ENCODE peak calls at places on chromosomes 16 and 17, in five cellular contexts. J is aorta; H is prostate gland; U is mammary epithelial cell; B is CD4-positive, alpha-beta memory T cell. V is an unnamed sample.

GRCh38 chr16:81639348-81639747 is 139.7 kb upstream of the PLCG2 start:
- DNase-seq in H (no peak), U (no peak), B (no peak), J (no peak), V (no peak)

GRCh38 chr17:73304971-73305786 is 6.6 kb downstream of the CDC42EP4 start:
- DNase-seq in H (no peak), J (peak; percentile 85), B (no peak), U (peak; percentile 69), V (peak; percentile 68)

GRCh38 chr16:81610144-81610842 is 165.7 kb downstream of the CMIP start:
- DNase-seq in B (no peak), J (peak; percentile 91), H (peak; percentile 43), U (peak; percentile 52), V (no peak)

GRCh38 chr17:50765454-50766221 is 1.7 kb downstream of the ANKRD40CL start:
- DNase-seq in B (no peak), H (no peak), J (peak; percentile 57), U (no peak), V (no peak)

GRCh38 chr17:78176548-78177025 is 8.2 kb downstream of the SYNGR2 start:
- DNase-seq in H (peak; percentile 73), B (peak; percentile 72), U (peak; percentile 26), J (peak; percentile 85), V (peak; percentile 86)

GRCh38 chr16:4693956-4694663 is 748 bp downstream of the NUDT16L1 start:
- DNase-seq in H (no peak), U (peak; percentile 29), J (peak; percentile 44), B (peak; percentile 62), V (peak; percentile 70)

GRCh38 chr17:50406578-50406977 is 9.3 kb upstream of the LRRC59 start:
- DNase-seq in J (no peak), U (no peak), H (no peak), B (no peak), V (no peak)

GRCh38 chr17:40345161-40346034 is 19.1 kb downstream of the GJD3 start:
- DNase-seq in B (peak; percentile 29), H (peak; percentile 64), J (peak; percentile 83), U (peak; percentile 61), V (peak; percentile 97)

GRCh38 chr17:34979650-34980352 is 511 bp upstream of the LIG3 start:
- DNase-seq in B (no peak), H (no peak), J (no peak), U (no peak), V (peak; percentile 33)

GRCh38 chr16:2707368-2708289 is 12.4 kb downstream of the PRSS27 start:
- DNase-seq in U (no peak), J (no peak), H (no peak), B (no peak), V (no peak)

GRCh38 chr16:72637306-72637705 is 410.6 kb downstream of the ZFHX3 start:
- DNase-seq in H (no peak), U (peak; percentile 70), B (no peak), J (no peak), V (no peak)

GRCh38 chr17:72602517-72603345 is 481.9 kb downstream of the SOX9 start:
- DNase-seq in B (no peak), J (no peak), H (no peak), U (peak; percentile 87), V (peak; percentile 90)

GRCh38 chr17:4566785-4567184 is 6.4 kb upstream of the GGT6 start:
- DNase-seq in J (no peak), U (peak; percentile 45), B (no peak), H (peak; percentile 43), V (peak; percentile 94)

GRCh38 chr17:2724783-2725164 is 13.2 kb upstream of the CLUH start:
- DNase-seq in H (no peak), U (peak; percentile 46), B (peak; percentile 42), J (no peak), V (peak; percentile 88)

GRCh38 chr17:58337126-58337599 is 8.6 kb upstream of the TSPOAP1 start:
- DNase-seq in U (no peak), J (no peak), H (no peak), B (peak; percentile 50), V (peak; percentile 17)

GRCh38 chr17:18860161-18860972 is 2.4 kb downstream of the PRPSAP2 start:
- DNase-seq in U (no peak), J (no peak), H (no peak), B (no peak), V (no peak)

GRCh38 chr16:14373901-14374300 is 256.2 kb downstream of the PARN start:
- DNase-seq in U (no peak), J (no peak), B (no peak), H (no peak), V (no peak)

GRCh38 chr17:45965741-45966140 is 33.3 kb upstream of the STH start:
- DNase-seq in U (no peak), J (no peak), B (no peak), H (no peak), V (no peak)

GRCh38 chr17:66468241-66469087 is 166.1 kb downstream of the PRKCA start:
- DNase-seq in J (peak; percentile 61), U (peak; percentile 94), H (no peak), B (no peak), V (peak; percentile 40)

GRCh38 chr17:48613862-48614694 is 1.0 kb downstream of the HOXB8 start:
- DNase-seq in J (no peak), B (peak; percentile 40), U (no peak), H (no peak), V (peak; percentile 60)

GRCh38 chr17:50209472-50210248 is 8.2 kb upstream of the COL1A1 start:
- DNase-seq in J (peak; percentile 96), B (no peak), H (no peak), U (no peak), V (peak; percentile 80)

GRCh38 chr16:47475786-47476185 is 14.7 kb downstream of the PHKB start:
- DNase-seq in J (no peak), U (peak; percentile 26), H (no peak), B (no peak), V (no peak)
- H3K36me3 ChIP-seq in J (no peaks in the 10 kb centered on the region), U (peaks cover 2% of the 10 kb centered on the region), H (no peaks in the 10 kb centered on the region), B (no peaks in the 10 kb centered on the region), V (no peaks in the 10 kb centered on the region)

GRCh38 chr16:27429981-27430441 is 28.0 kb downstream of the IL21R start:
- DNase-seq in B (no peak), U (no peak), H (no peak), J (no peak), V (no peak)
- H3K4me3 ChIP-seq in B (no peak overlapping the region), U (no peak overlapping the region), H (no peak overlapping the region), J (no peak overlapping the region), V (no peak overlapping the region)

GRCh38 chr16:54938351-54939346 is 8.0 kb downstream of the IRX5 start:
- DNase-seq in H (peak; percentile 54), U (peak; percentile 48), J (no peak), B (no peak), V (peak; percentile 57)

GRCh38 chr16:54937673-54938350 is 7.1 kb downstream of the IRX5 start:
- DNase-seq in H (no peak), U (peak; percentile 41), J (no peak), B (no peak), V (peak; percentile 42)

GRCh38 chr16:54940279-54940604 is 9.6 kb downstream of the IRX5 start:
- DNase-seq in J (no peak), B (no peak), U (no peak), H (no peak), V (no peak)

GRCh38 chr16:54936979-54937672 is 6.5 kb downstream of the IRX5 start:
- DNase-seq in H (peak; percentile 84), U (peak; percentile 82), B (no peak), J (no peak), V (peak; percentile 94)

DNA sequence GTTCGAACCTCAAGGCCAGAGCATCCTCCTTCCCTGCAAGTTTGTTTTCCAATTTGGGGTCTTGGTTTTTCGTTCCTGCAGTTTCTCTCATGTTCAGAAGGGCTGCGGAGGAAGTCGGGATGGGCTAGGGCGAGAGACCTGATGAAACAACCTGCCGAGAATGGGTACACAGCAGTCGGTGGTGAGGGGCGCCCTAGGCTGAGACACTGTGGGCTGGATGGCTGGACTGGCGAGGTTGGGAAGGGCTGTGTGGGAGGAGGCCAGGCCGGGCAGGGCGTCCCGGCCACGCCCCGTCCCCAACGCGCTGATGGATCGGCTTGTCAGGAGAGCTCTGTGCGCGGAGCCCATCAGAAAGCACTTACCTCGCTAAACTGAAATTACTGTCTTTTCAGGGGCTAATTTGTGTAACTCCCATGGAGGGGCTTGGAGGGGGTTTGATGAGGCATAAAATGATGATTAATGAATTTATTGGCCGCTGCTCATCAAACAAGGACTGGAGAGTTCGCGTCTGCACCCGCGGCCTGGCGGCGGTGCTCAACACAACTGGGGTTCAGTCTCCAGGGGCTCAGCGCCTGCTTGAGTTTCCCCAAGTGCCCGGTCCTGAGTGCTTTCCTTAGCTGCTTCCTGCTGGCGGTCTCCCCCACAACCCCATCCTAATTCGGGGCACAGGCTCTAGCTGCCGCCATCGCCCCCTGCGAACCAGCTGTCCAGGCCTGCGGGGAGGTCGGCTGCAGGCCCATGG is 9.0 kb downstream of the IRX5 start:
- DNase-seq in H (no peak), J (no peak), U (no peak), B (no peak), V (peak; percentile 63)
- H3K36me3 ChIP-seq in H (no peaks in the 10 kb centered on the region), J (no peaks in the 10 kb centered on the region), U (no peaks in the 10 kb centered on the region), B (no peaks in the 10 kb centered on the region), V (no peaks in the 10 kb centered on the region)

GRCh38 chr16:51392651-51393187 is 241.6 kb upstream of the SALL1 start:
- DNase-seq in H (no peak), J (no peak), B (no peak), U (peak; percentile 33), V (peak; percentile 52)
- H3K4me3 ChIP-seq in H (no peak overlapping the region), J (no peak overlapping the region), B (no peak overlapping the region), U (no peak overlapping the region), V (peak overlapping the region; percentile 37)

GRCh38 chr17:8453326-8453725 is 17.6 kb downstream of the NDEL1 start:
- DNase-seq in J (no peak), U (no peak), H (no peak), B (no peak), V (no peak)

GRCh38 chr17:8459109-8459508 is 23.4 kb downstream of the NDEL1 start:
- DNase-seq in H (no peak), J (no peak), U (no peak), B (no peak), V (no peak)

GRCh38 chr17:8451937-8452614 is 16.4 kb downstream of the NDEL1 start:
- DNase-seq in H (no peak), B (no peak), J (no peak), U (no peak), V (no peak)

GRCh38 chr17:8458128-8458527 is 22.4 kb downstream of the NDEL1 start:
- DNase-seq in U (no peak), B (no peak), J (no peak), H (no peak), V (no peak)

DNA sequence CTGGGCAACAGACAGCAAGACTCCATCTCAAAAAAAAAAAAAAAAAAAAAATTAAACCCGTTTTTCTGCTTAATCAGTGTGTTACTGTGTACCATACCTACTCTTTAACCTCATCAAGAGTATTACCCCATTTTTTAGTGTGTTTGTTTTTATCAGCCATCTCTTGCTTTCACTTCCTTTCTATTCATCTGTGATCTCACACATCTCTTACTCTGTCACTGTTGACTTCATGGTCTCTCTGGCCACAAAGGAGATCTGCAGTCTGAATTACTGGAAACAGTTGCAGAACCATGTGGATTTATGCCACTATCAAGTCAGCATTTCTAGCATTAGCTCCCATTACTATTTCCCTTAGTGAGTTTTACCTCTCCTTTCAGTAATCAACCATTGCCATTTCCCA is 20.0 kb downstream of the NDEL1 start:
- DNase-seq in U (no peak), B (no peak), J (no peak), H (no peak), V (no peak)
- H3K36me3 ChIP-seq in U (peaks cover 36% of the 10 kb centered on the region), B (peaks cover 73% of the 10 kb centered on the region), J (peaks cover 4% of the 10 kb centered on the region), H (peaks cover 5% of the 10 kb centered on the region), V (peaks cover 26% of the 10 kb centered on the region)